ENCODE peak calls at places on chromosomes 13 and 19, in four cellular contexts. E, G, Y and U are unnamed samples. For H3K4me1, the result is how much of the 10 kb centered on the place peaks cover.

GRCh38 chr19:5369962-5370367 is 29.4 kb upstream of the PTPRS start:
- DNase-seq in G (peak), E (peak), Y (no peak), U (peak)

GRCh38 chr13:90105276-90105675 is 1242.2 kb upstream of the MIR17HG start:
- DNase-seq in G (no peak), Y (no peak), E (no peak), U (no peak)

GRCh38 chr19:46196410-46197124 is 33.0 kb upstream of the IGFL1 start:
- DNase-seq in E (no peak), G (no peak), Y (no peak), U (no peak)

GRCh38 chr13:36131931-36132297 is 732 bp upstream of the DCLK1 start:
- DNase-seq in G (peak), Y (no peak), E (no peak), U (no peak)

GRCh38 chr19:37361994-37362393 is 8.9 kb upstream of the ZNF527 start:
- DNase-seq in E (no peak), Y (no peak), G (no peak), U (no peak)

GRCh38 chr13:92137519-92137918 is 739.1 kb downstream of the GPC5 start:
- DNase-seq in G (no peak), Y (no peak), E (no peak), U (no peak)

GRCh38 chr19:38977445-38978314 is 2.1 kb upstream of the FBXO17 start:
- DNase-seq in Y (no peak), E (no peak), G (no peak), U (no peak)

GRCh38 chr19:3873151-3873550 is 4.3 kb upstream of the ZFR2 start:
- DNase-seq in G (no peak), E (no peak), Y (no peak), U (no peak)

GRCh38 chr13:84651288-84651687 is 769.0 kb upstream of the SLITRK1 start:
- DNase-seq in Y (peak), E (no peak), G (peak), U (peak)

GRCh38 chr13:111945086-111945485 is 121.9 kb upstream of the SOX1 start:
- DNase-seq in E (no peak), G (no peak), Y (no peak), U (no peak)

GRCh38 chr19:41868120-41868988 is 8.3 kb downstream of the RPS19 start:
- DNase-seq in E (peak), Y (no peak), G (no peak), U (peak)

GRCh38 chr13:33932765-33933406 is 114.9 kb downstream of the RFC3 start:
- DNase-seq in E (no peak), G (no peak), Y (no peak), U (no peak)

GRCh38 chr19:5964816-5965565 is 12.9 kb downstream of the RANBP3 start:
- DNase-seq in Y (no peak), G (no peak), E (no peak), U (no peak)

GRCh38 chr19:37304190-37304883 is 66.6 kb upstream of the ZNF527 start:
- DNase-seq in Y (no peak), E (peak), G (peak), U (no peak)

GRCh38 chr13:82330499-82330898 is 1551.8 kb downstream of the SLITRK1 start:
- DNase-seq in Y (no peak), E (no peak), G (no peak), U (peak)

GRCh38 chr19:33910922-33911321 is 114.3 kb downstream of the KCTD15 start:
- DNase-seq in Y (no peak), G (no peak), E (no peak), U (no peak)

GRCh38 chr19:33427801-33428626 is 54.5 kb downstream of the CEBPG start:
- DNase-seq in E (no peak), Y (no peak), G (no peak), U (no peak)

GRCh38 chr13:29754486-29754806 is 96.0 kb downstream of the UBL3 start:
- DNase-seq in E (peak), G (no peak), Y (no peak), U (no peak)

GRCh38 chr13:101579291-101579802 is 126.9 kb downstream of the ITGBL1 start:
- DNase-seq in E (no peak), Y (no peak), G (no peak), U (no peak)

GRCh38 chr19:18428837-18429674 is 8.9 kb downstream of the ISYNA1 start:
- DNase-seq in E (peak), Y (no peak), G (peak), U (no peak)

GRCh38 chr19:41403181-41403970 is 5.8 kb downstream of the BCKDHA start:
- DNase-seq in E (no peak), G (no peak), Y (no peak), U (peak)

GRCh38 chr13:43522788-43523187 is 264.0 kb downstream of the ENOX1 start:
- DNase-seq in Y (no peak), G (no peak), E (no peak), U (no peak)

GRCh38 chr13:27160657-27161174 is 10.9 kb downstream of the USP12 start:
- DNase-seq in E (no peak), G (no peak), Y (no peak), U (no peak)

GRCh38 chr13:113058129-113058987 is 47.2 kb upstream of the F7 start:
- DNase-seq in E (no peak), Y (no peak), G (no peak), U (no peak)

GRCh38 chr19:44875666-44876418 is 15.2 kb upstream of the TOMM40 start:
- DNase-seq in Y (no peak), E (no peak), G (peak), U (peak)

GRCh38 chr19:19550454-19550842 is 12.4 kb downstream of the CILP2 start:
- DNase-seq in Y (no peak), E (no peak), G (no peak), U (no peak)

GRCh38 chr13:72839831-72840426 is 58.0 kb downstream of the PIBF1 start:
- DNase-seq in Y (no peak), G (peak), E (peak), U (peak)

GRCh38 chr19:42376177-42376555 is 13.9 kb downstream of the CNFN start:
- DNase-seq in Y (no peak), G (no peak), E (no peak), U (no peak)

GRCh38 chr13:69644447-69644846 is 463.2 kb upstream of the ATXN8OS start:
- DNase-seq in E (peak), Y (no peak), G (no peak), U (no peak)

GRCh38 chr13:102680842-102681725 is 13.8 kb downstream of the METTL21C start:
- DNase-seq in E (no peak), G (no peak), Y (no peak), U (peak)

GRCh38 chr13:98451676-98452105 is 125.2 kb downstream of the STK24 start:
- DNase-seq in G (peak), E (no peak), Y (no peak), U (no peak)

GRCh38 chr13:90696254-90696653 is 651.2 kb upstream of the MIR17HG start:
- DNase-seq in G (no peak), E (no peak), Y (no peak), U (no peak)

GRCh38 chr13:37486171-37486661 is 112.4 kb downstream of the POSTN start:
- DNase-seq in G (no peak), E (no peak), Y (no peak), U (no peak)

GRCh38 chr19:48194041-48194871 is 23.8 kb downstream of the ZSWIM9 start:
- DNase-seq in E (peak), Y (no peak), G (peak), U (no peak)

GRCh38 chr19:29533578-29534544 is 8.1 kb downstream of the VSTM2B start:
- DNase-seq in G (no peak), Y (no peak), E (no peak), U (no peak)

GRCh38 chr13:36385471-36385870 is 39.3 kb upstream of the SPART start:
- DNase-seq in Y (no peak), G (no peak), E (no peak), U (no peak)

GRCh38 chr13:21012211-21012610 is 49.2 kb downstream of the LATS2 start:
- DNase-seq in E (peak), Y (no peak), G (no peak), U (no peak)
- H3K4me1 ChIP-seq in E (under half), Y (under half), G (under half), U (under half)

GRCh38 chr13:110339975-110340550 is 33.0 kb downstream of the COL4A2 start:
- DNase-seq in G (no peak), E (no peak), Y (no peak), U (no peak)

GRCh38 chr13:110340812-110341444 is 33.8 kb downstream of the COL4A2 start:
- DNase-seq in G (peak), Y (no peak), E (peak), U (no peak)

GRCh38 chr13:110338441-110339101 is 31.5 kb downstream of the COL4A2 start:
- DNase-seq in Y (no peak), G (no peak), E (no peak), U (no peak)

GRCh38 chr13:110337287-110337686 is 30.2 kb downstream of the COL4A2 start:
- DNase-seq in E (no peak), G (no peak), Y (no peak), U (no peak)

GRCh38 chr13:110339263-110339662 is 32.2 kb downstream of the COL4A2 start:
- DNase-seq in G (no peak), E (no peak), Y (no peak), U (no peak)
- H3K4me1 ChIP-seq in G (under half), E (under half), Y (under half), U (under half)

GRCh38 chr19:2728783-2729387 is 7.7 kb upstream of the DIRAS1 start:
- DNase-seq in Y (no peak), E (no peak), G (no peak), U (no peak)
- H3K4me1 ChIP-seq in Y (under half), E (under half), G (under half), U (under half)

GRCh38 chr13:109152311-109152820 is 523.0 kb downstream of the MYO16 start:
- DNase-seq in G (no peak), E (no peak), Y (no peak), U (no peak)
- H3K4me1 ChIP-seq in G (under half), E (under half), Y (half or more), U (under half)

DNA sequence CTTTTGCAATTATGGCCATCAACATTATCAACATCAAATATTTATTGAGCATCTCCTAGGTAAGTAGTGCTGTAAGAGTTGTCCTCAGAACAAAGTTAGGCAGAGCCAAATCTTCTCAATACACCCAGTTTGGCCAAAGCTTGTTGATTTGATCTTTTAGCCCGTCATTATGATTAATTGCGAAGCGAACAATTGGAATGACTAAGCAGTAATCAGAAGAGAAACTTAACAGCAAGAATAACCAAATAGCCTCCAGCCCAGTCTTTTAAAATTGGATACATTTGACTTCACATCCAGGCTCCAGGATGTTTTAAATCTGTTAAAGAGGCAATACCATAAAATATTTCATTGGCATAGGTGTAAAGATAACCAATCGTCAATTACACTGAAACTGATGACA is 1156.0 kb downstream of the OLFM4 start:
- DNase-seq in E (no peak), Y (no peak), G (no peak), U (no peak)
- H3K4me1 ChIP-seq in E (under half), Y (under half), G (under half), U (under half)

GRCh38 chr19:16359074-16359473 is 34.4 kb downstream of the KLF2 start:
- DNase-seq in E (no peak), Y (no peak), G (no peak), U (no peak)
- H3K4me1 ChIP-seq in E (under half), Y (under half), G (under half), U (under half)

DNA sequence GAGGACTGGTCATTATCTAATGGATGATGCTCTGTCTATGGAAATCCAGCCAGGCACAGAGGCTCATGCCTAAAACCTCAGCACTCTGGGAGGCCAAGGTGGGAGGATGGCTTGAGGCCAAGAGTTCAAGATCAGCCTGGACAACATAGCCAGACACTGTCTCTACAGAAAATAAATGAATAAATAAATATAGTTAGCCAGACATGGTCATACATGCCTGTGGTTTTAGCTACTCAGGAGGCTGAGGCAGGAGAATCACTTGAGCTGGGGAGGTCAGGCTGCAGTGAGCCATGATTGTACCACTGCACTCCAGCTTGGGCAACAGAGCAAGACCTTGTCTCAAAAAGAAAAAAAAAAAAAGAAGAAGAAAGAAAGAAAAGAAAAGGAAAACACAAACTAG is 234.7 kb downstream of the TSHZ3 start:
- DNase-seq in Y (no peak), G (no peak), E (no peak), U (no peak)
- H3K4me1 ChIP-seq in Y (under half), G (under half), E (under half), U (under half)

DNA sequence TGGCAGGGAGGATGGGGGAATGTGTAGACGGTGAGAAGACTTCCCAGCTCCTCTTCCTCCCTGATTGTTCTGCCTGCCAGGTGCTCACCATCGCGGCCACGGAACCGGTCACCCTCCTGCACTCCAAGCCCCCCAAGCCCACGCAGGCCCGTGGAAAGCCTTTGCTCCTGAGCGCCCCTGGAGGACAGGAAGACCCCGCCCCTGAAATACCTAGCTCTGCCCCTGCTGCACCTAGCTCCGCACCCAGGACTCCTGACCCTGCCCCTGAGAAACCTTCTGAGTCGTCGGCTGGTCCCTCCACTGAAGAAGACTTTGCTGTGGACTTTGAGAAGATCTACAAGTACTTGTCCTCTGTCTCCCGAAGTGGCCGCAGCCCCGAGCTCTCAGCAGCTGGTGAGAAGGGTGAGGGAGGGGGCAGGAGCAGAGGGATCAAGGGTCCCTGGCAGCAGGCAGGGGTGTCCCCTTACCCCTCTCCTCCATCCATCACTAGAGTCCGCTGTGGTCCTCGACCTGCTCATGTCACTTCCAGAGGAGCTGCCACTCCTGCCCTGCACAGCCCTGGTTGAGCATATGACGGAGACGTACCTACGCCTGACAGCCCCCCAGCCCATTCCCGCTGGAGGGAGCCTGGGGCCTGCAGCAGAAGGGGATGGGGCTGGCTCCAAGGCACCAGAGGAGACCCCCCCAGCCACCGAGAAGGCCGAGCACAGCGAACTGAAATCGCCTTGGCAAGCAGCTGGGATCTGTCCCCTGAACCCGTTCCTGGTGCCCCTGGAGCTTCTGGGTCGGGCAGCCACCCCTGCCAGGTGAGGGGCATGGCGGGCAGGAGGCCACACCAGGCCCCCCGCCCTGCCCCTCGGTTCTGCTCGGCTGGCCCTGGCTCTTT is 2.1 kb downstream of the SNAPC2 start:
- DNase-seq in E (no peak), G (no peak), Y (no peak), U (no peak)
- H3K4me1 ChIP-seq in E (under half), G (half or more), Y (under half), U (under half)

GRCh38 chr13:106471957-106472543 is 63.4 kb downstream of the EFNB2 start:
- DNase-seq in G (no peak), E (peak), Y (peak), U (peak)

GRCh38 chr13:106468948-106469590 is 66.4 kb downstream of the EFNB2 start:
- DNase-seq in E (peak), Y (no peak), G (no peak), U (peak)

GRCh38 chr13:106467406-106468122 is 67.9 kb downstream of the EFNB2 start:
- DNase-seq in E (peak), Y (no peak), G (no peak), U (no peak)

GRCh38 chr13:106466691-106467405 is 68.6 kb downstream of the EFNB2 start:
- DNase-seq in Y (no peak), G (no peak), E (no peak), U (no peak)

GRCh38 chr13:106468207-106468606 is 67.3 kb downstream of the EFNB2 start:
- DNase-seq in E (peak), G (no peak), Y (no peak), U (peak)
- H3K4me1 ChIP-seq in E (under half), G (under half), Y (under half), U (under half)